ENCODE peak calls at places on chromosome 6, in eight cellular contexts. D is adrenal gland; W is DND-41; J is astrocyte of the cerebellum; L is breast epithelium; R is astrocyte of the spinal cord; Z is GM12864; M is CD8-positive, alpha-beta memory T cell. K is an unnamed sample.

GRCh38 chr6:136103763-136104311 is 146.3 kb downstream of the MTFR2 start:
- DNase-seq in L (no peak), M (no peak), Z (no peak), D (peak), W (no peak), R (no peak), J (no peak), K (no peak)

GRCh38 chr6:167941822-167942221 is 55.6 kb upstream of the KIF25 start:
- DNase-seq in L (no peak), D (no peak), J (no peak), R (no peak), W (no peak), Z (no peak), M (no peak), K (no peak)

GRCh38 chr6:10407018-10407673 is 7.7 kb downstream of the TFAP2A start:
- DNase-seq in W (no peak), R (no peak), D (no peak), J (no peak), M (no peak), L (no peak), Z (no peak), K (no peak)

GRCh38 chr6:38192011-38192410 is 372.5 kb downstream of the ZFAND3 start:
- DNase-seq in D (no peak), J (no peak), L (no peak), W (no peak), Z (no peak), R (no peak), M (no peak), K (no peak)

GRCh38 chr6:53309059-53309896 is 39.5 kb downstream of the ELOVL5 start:
- DNase-seq in D (no peak), M (no peak), J (no peak), Z (no peak), L (no peak), R (no peak), W (peak), K (peak)

GRCh38 chr6:84762941-84763396 is 1.4 kb downstream of the TBX18 start:
- DNase-seq in J (no peak), M (no peak), W (no peak), R (no peak), L (no peak), Z (no peak), D (no peak), K (no peak)

GRCh38 chr6:79421707-79422484 is 115.3 kb downstream of the LCA5 start:
- DNase-seq in Z (no peak), D (peak), W (no peak), R (peak), J (peak), L (no peak), M (no peak), K (no peak)

GRCh38 chr6:26336355-26337198 is 28.4 kb upstream of the BTN3A2 start:
- DNase-seq in D (no peak), L (no peak), M (no peak), R (peak), J (no peak), Z (no peak), W (no peak), K (peak)

GRCh38 chr6:105509506-105510331 is 106.8 kb upstream of the PREP start:
- DNase-seq in J (no peak), Z (no peak), M (no peak), D (no peak), R (no peak), W (no peak), L (no peak), K (no peak)

GRCh38 chr6:127515234-127515793 is 3.8 kb downstream of the MTCL3 start:
- DNase-seq in M (no peak), L (no peak), J (no peak), D (peak), Z (no peak), W (no peak), R (no peak), K (peak)

GRCh38 chr6:43517503-43518357 is 841 bp downstream of the POLR1C start:
- DNase-seq in R (no peak), D (no peak), L (no peak), Z (no peak), W (peak), M (no peak), J (no peak), K (no peak)

GRCh38 chr6:47106721-47107197 is 64.6 kb upstream of the ADGRF1 start:
- DNase-seq in J (no peak), Z (no peak), W (no peak), L (no peak), R (no peak), M (no peak), D (no peak), K (peak)

GRCh38 chr6:13765570-13765969 is 48.8 kb downstream of the MCUR1 start:
- DNase-seq in J (no peak), D (no peak), W (no peak), R (peak), Z (no peak), L (no peak), M (no peak), K (peak)

GRCh38 chr6:116220172-116220571 is 33.7 kb downstream of the TSPYL4 start:
- DNase-seq in M (no peak), L (no peak), Z (no peak), W (no peak), R (peak), J (no peak), D (peak), K (no peak)

GRCh38 chr6:9095671-9096260 is 660.4 kb upstream of the SLC35B3 start:
- DNase-seq in R (no peak), J (no peak), L (no peak), Z (no peak), D (no peak), M (no peak), W (no peak), K (no peak)

GRCh38 chr6:103675807-103676406 is 1183.8 kb downstream of the HACE1 start:
- DNase-seq in D (peak), W (peak), Z (no peak), R (peak), M (no peak), J (peak), L (no peak), K (no peak)

GRCh38 chr6:101722991-101723579 is 329.6 kb downstream of the GRIK2 start:
- DNase-seq in R (peak), W (no peak), D (no peak), J (peak), M (no peak), L (no peak), Z (no peak), K (no peak)

GRCh38 chr6:120526576-120526975 is 807.7 kb downstream of the TBC1D32 start:
- DNase-seq in W (no peak), R (no peak), D (no peak), J (no peak), L (no peak), M (no peak), Z (no peak), K (no peak)

GRCh38 chr6:117423754-117424153 is 2.0 kb downstream of the ROS1 start:
- DNase-seq in L (no peak), W (no peak), R (no peak), M (no peak), D (no peak), J (no peak), Z (no peak), K (no peak)

GRCh38 chr6:5295612-5296011 is 34.3 kb downstream of the FARS2 start:
- DNase-seq in R (peak), M (no peak), W (no peak), J (peak), L (no peak), Z (no peak), D (no peak), K (no peak)

GRCh38 chr6:169293196-169293595 is 39.5 kb upstream of the THBS2 start:
- DNase-seq in M (no peak), R (no peak), J (no peak), L (no peak), Z (no peak), W (no peak), D (no peak), K (no peak)

GRCh38 chr6:132401941-132402275 is 633 bp upstream of the MOXD1 start:
- DNase-seq in W (no peak), L (no peak), D (no peak), M (no peak), R (no peak), Z (no peak), J (no peak), K (no peak)

GRCh38 chr6:83270971-83271714 is 78.0 kb downstream of the RWDD2A start:
- DNase-seq in W (no peak), M (no peak), Z (no peak), L (no peak), R (peak), J (peak), D (no peak), K (no peak)

GRCh38 chr6:170269873-170270541 is 20.9 kb downstream of the DLL1 start:
- DNase-seq in D (no peak), M (no peak), L (no peak), W (no peak), Z (no peak), J (no peak), R (no peak), K (no peak)

GRCh38 chr6:36623547-36624459 is 29.6 kb downstream of the SRSF3 start:
- DNase-seq in D (peak), Z (no peak), L (peak), R (peak), W (peak), M (peak), J (peak), K (peak)

GRCh38 chr6:83633609-83634008 is 75.3 kb downstream of the SNAP91 start:
- DNase-seq in D (no peak), R (no peak), Z (no peak), L (no peak), W (no peak), M (no peak), J (no peak), K (no peak)

GRCh38 chr6:72111611-72112010 is 225.3 kb downstream of the RIMS1 start:
- DNase-seq in D (no peak), M (no peak), Z (no peak), L (no peak), W (no peak), R (no peak), J (no peak), K (no peak)

GRCh38 chr6:49841424-49841823 is 24.9 kb downstream of the CRISP1 start:
- DNase-seq in R (no peak), W (no peak), Z (no peak), M (no peak), J (no peak), L (no peak), D (no peak), K (no peak)

GRCh38 chr6:10138917-10139316 is 276.0 kb downstream of the TFAP2A start:
- DNase-seq in Z (no peak), D (no peak), J (no peak), M (no peak), R (no peak), L (no peak), W (no peak), K (peak)

GRCh38 chr6:82767037-82767436 is 298.6 kb downstream of the UBE3D start:
- DNase-seq in J (no peak), Z (no peak), R (no peak), W (no peak), M (no peak), D (no peak), L (no peak), K (no peak)

GRCh38 chr6:11727995-11728961 is 50.3 kb downstream of the ADTRP start:
- DNase-seq in J (no peak), L (no peak), R (no peak), M (no peak), W (no peak), D (no peak), Z (no peak), K (peak)

GRCh38 chr6:166716910-166717617 is 90.0 kb upstream of the RPS6KA2 start:
- DNase-seq in J (no peak), Z (no peak), M (no peak), L (no peak), R (no peak), W (no peak), D (no peak), K (no peak)

GRCh38 chr6:132236744-132237143 is 164.5 kb downstream of the MOXD1 start:
- DNase-seq in Z (no peak), W (no peak), L (no peak), M (no peak), R (peak), J (no peak), D (no peak), K (no peak)

GRCh38 chr6:33985333-33985751 is 160.5 kb downstream of the GRM4 start:
- DNase-seq in Z (no peak), W (no peak), M (no peak), L (no peak), D (no peak), R (no peak), J (no peak), K (no peak)
- H3K4me3 ChIP-seq in Z (no peak), W (no peak), M (no peak), L (no peak), D (no peak), R (no peak), J (no peak), K (no peak)

DNA sequence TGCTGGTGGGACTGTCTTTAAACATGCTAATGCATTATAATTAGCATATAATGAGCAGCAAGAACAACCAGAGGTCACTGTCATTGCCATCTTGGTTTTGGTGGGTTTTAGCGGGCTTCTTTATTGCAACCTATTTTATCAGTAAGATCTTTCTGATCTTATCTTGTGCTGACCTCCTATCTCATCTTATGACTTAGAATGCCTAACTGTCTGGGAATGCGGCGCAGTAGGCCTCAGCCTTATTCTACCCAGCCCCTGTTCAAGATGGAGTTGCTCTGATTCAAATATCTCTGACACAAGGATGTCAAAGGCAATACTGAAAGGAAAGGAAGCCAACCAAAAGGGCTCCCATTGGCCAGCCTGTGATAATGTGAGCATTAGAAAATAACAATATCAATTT is 29.8 kb upstream of the SEC63 start:
- DNase-seq in R (no peak), L (no peak), Z (no peak), M (no peak), J (no peak), D (no peak), W (no peak), K (no peak)
- H3K4me3 ChIP-seq in R (no peak), L (no peak), Z (no peak), M (no peak), J (no peak), D (no peak), W (no peak), K (no peak)

DNA sequence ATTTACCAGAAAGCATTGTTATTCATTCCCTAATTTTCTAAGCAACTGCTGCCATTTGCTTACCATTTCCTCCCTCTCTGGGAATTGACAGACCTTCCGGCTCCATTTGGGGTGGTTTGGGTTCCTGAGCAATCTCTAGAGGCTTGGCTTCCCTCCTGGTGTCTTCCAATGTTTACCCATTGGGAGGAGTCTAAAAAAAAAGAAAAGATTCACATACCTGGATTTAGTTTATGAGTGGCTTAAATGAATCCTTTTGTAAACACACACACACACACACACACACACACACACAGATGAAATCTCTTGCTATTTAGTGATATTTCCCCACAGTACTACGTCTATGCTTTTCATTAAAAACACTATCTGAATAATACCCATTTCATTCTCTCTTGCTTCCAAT is 48.3 kb upstream of the TRAF3IP2 start:
- DNase-seq in R (no peak), M (no peak), Z (no peak), W (no peak), J (no peak), L (no peak), D (no peak), K (no peak)
- H3K4me3 ChIP-seq in R (no peak), M (no peak), Z (no peak), W (no peak), J (no peak), L (no peak), D (no peak), K (no peak)

DNA sequence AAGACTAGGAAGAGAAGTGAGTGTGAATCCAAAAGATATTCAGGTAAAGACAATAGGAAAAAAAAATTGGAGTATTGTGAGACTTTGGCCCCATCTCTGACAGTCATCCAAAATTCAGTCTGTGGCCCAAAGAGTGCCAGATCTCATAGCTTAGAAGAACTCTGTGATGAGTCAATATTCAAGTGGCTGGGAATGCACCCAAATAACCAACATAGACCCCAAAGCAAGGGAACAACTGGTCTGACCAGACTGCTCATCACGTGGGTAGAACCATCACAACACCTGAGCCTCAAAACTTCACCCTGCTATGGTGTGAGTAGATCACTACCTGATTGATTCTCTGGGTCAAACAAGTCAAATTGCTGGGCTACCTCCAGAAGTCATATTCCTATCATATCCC is 51.1 kb upstream of the TRDN start:
- DNase-seq in L (no peak), J (no peak), W (no peak), Z (no peak), D (no peak), M (no peak), R (no peak), K (no peak)
- H3K4me3 ChIP-seq in L (no peak), J (no peak), W (no peak), Z (no peak), D (no peak), M (no peak), R (no peak), K (no peak)

GRCh38 chr6:28139860-28140500 is 1.7 kb upstream of the ZKSCAN8 start:
- DNase-seq in Z (no peak), R (no peak), D (no peak), L (no peak), W (no peak), M (no peak), J (no peak), K (no peak)
- H3K4me3 ChIP-seq in Z (no peak), R (no peak), D (no peak), L (no peak), W (no peak), M (peak), J (no peak), K (no peak)

GRCh38 chr6:150631283-150631981 is 31.7 kb downstream of the PLEKHG1 start:
- DNase-seq in L (no peak), W (no peak), R (no peak), M (no peak), D (no peak), Z (no peak), J (no peak), K (no peak)
- H3K4me3 ChIP-seq in L (no peak), W (no peak), R (no peak), M (no peak), D (no peak), Z (no peak), J (no peak), K (no peak)

DNA sequence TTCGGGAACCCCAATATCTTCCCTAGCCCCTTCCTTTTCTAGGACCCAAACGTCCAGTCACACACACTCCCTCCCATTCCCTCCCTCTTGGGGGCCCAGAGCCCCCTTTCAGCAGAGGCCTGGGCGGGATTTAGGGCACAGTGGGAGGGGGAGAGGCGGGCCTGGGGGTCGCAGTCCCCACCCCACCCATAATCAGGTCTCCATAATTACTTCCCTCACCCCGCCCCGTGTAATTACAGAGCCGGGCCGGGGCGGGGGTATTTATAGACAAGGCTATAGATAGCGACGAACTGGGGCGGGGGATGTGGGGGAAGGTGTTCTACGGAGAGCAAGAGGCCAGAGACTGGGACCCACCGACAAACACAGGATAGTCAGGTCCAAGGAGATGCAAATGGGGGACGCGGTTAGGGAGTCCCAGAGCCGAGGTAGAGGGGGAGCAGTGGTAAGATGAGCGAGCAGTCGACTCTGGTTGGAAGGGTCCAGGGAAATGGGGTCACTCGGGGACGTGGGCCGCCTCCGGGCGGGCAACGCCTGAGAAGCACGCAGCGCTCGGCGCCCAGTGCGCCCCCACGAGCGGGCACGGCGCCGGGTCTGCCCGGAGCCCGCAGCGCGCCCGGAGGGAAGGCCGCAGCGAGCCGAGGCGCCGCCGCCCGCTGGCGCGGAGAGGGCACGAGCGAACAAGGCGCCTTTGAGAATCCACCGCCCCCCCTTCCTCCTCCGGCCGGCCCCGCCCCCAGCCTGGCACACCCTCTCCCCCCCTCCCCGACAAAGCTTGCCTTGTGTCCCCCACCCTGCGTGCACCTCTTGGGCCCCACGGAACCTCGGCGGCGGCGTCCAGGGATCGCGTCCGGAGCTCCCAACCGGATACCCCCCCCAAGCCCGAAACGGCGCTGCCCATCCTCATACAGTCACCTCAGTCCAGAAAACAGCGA is 670 bp upstream of the COL11A2 start:
- DNase-seq in J (no peak), M (no peak), D (no peak), W (no peak), R (no peak), L (no peak), Z (no peak), K (no peak)
- H3K4me3 ChIP-seq in J (peak), M (peak), D (peak), W (no peak), R (peak), L (peak), Z (no peak), K (no peak)

GRCh38 chr6:31737315-31738047 is 1.2 kb upstream of the CLIC1 start:
- DNase-seq in M (no peak), J (no peak), R (no peak), L (no peak), Z (no peak), W (peak), D (no peak), K (peak)
- H3K4me3 ChIP-seq in M (peak), J (peak), R (no peak), L (peak), Z (peak), W (no peak), D (peak), K (peak)

K was measured in Jurkat, Clone E6-1.